ENCODE peak calls at places on chromosome 2, in four cellular contexts. A is dorsolateral prefrontal cortex, Q is mesenchymal stem cell, C is small intestine. P is an unnamed sample.

GRCh38 chr2:171598713-171599319 is 76.5 kb downstream of the CYBRD1 start:
- DNase-seq in A (peak; percentile 27), Q (peak; percentile 76), C (peak; percentile 76), P (no peak)

GRCh38 chr2:72124391-72124790 is 23.3 kb downstream of the CYP26B1 start:
- DNase-seq in A (no peak), Q (no peak), C (no peak), P (no peak)

GRCh38 chr2:95115418-95115817 is 6.2 kb downstream of the MRPS5 start:
- DNase-seq in A (peak; percentile 63), Q (peak; percentile 62), C (peak; percentile 81), P (peak; percentile 36)

GRCh38 chr2:230326453-230327417 is at the start of gene SP140L:
- DNase-seq in A (no peak), Q (peak; percentile 92), C (peak; percentile 92), P (peak; percentile 70)

GRCh38 chr2:171655584-171655983 is 31.7 kb upstream of the DYNC1I2 start:
- DNase-seq in A (no peak), Q (no peak), C (no peak), P (no peak)

GRCh38 chr2:237593596-237594310 is 3.2 kb upstream of the RAB17 start:
- DNase-seq in A (no peak), Q (no peak), C (no peak), P (no peak)

GRCh38 chr2:177553176-177553909 is 160.8 kb downstream of the AGPS start:
- DNase-seq in A (no peak), Q (peak; percentile 42), C (no peak), P (no peak)

GRCh38 chr2:26670171-26670570 is 22.4 kb upstream of the KCNK3 start:
- DNase-seq in A (no peak), Q (no peak), C (no peak), P (no peak)

GRCh38 chr2:159591221-159591620 is 25.1 kb downstream of the BAZ2B start:
- DNase-seq in A (no peak), Q (no peak), C (no peak), P (no peak)

GRCh38 chr2:159592446-159592845 is 23.9 kb downstream of the BAZ2B start:
- DNase-seq in A (no peak), Q (peak; percentile 17), C (no peak), P (no peak)

GRCh38 chr2:159600752-159601151 is 15.6 kb downstream of the BAZ2B start:
- DNase-seq in A (no peak), Q (peak; percentile 22), C (no peak), P (no peak)

DNA sequence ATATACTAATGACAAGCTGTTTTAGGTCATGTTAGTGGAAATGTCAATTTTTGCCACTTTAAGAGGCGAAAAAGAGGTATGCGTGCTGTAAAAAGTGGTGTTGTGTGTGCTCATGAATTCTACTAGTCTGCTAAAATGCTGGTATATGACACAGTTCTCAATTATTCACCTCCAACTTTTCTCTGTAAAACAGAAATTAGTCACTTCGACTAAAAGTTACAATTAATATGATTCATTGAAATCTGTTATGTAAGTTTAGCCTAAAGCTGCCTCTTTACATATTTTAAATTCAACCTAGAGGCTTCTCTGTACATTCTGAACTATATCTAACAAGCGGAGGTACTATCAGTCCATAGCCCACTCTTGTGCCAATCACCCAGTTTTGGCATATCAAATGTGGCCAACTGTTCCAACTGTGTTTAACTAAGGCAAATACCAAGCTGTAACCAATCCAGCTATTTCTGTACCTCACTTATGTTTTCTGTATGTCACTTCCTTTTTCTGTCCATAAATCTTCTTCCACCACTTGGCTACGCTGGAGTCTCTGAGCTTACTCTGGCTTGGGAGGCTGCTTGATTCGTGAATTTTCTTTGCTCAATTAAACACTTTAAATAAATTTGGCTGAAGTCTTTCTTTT is 20.8 kb downstream of the BAZ2B start:
- DNase-seq in A (no peak), Q (peak; percentile 53), C (no peak), P (no peak)
- H3K27ac ChIP-seq in A (no peak overlapping the region), Q (no peak overlapping the region), C (no peak overlapping the region), P (no peak overlapping the region)

GRCh38 chr2:179860255-179861026 is 971 bp downstream of the ZNF385B start:
- DNase-seq in A (peak; percentile 76), Q (peak; percentile 1), C (no peak), P (no peak)

GRCh38 chr2:179861027-179861776 is at the start of gene ZNF385B:
- DNase-seq in A (peak; percentile 64), Q (peak; percentile 3), C (no peak), P (no peak)

GRCh38 chr2:179862898-179863458 is 1.6 kb upstream of the ZNF385B start:
- DNase-seq in A (no peak), Q (no peak), C (no peak), P (no peak)

GRCh38 chr2:179859523-179859922 is 1.9 kb downstream of the ZNF385B start:
- DNase-seq in A (no peak), Q (no peak), C (no peak), P (no peak)

GRCh38 chr2:179861777-179862117 is 335 bp upstream of the ZNF385B start:
- DNase-seq in A (peak; percentile 54), Q (peak; percentile 23), C (no peak), P (no peak)
- H3K27ac ChIP-seq in A (peak overlapping the region; percentile 13), Q (no peak overlapping the region), C (no peak overlapping the region), P (no peak overlapping the region)

GRCh38 chr2:100291152-100291970 is 30.9 kb downstream of the LONRF2 start:
- DNase-seq in A (no peak), Q (peak; percentile 98), C (peak; percentile 92), P (peak; percentile 21)
- H3K27ac ChIP-seq in A (peak overlapping the region; percentile 39), Q (peak overlapping the region; percentile 97), C (peak overlapping the region; percentile 32), P (peak overlapping the region; percentile 21)

GRCh38 chr2:47265751-47266231 is 110.7 kb upstream of the STPG4 start:
- DNase-seq in A (no peak), Q (peak; percentile 33), C (no peak), P (no peak)
- H3K27ac ChIP-seq in A (no peak overlapping the region), Q (no peak overlapping the region), C (no peak overlapping the region), P (no peak overlapping the region)

GRCh38 chr2:54783349-54783748 is 59.9 kb downstream of the EML6 start:
- DNase-seq in A (no peak), Q (no peak), C (no peak), P (no peak)
- H3K27ac ChIP-seq in A (no peak overlapping the region), Q (no peak overlapping the region), C (no peak overlapping the region), P (no peak overlapping the region)

DNA sequence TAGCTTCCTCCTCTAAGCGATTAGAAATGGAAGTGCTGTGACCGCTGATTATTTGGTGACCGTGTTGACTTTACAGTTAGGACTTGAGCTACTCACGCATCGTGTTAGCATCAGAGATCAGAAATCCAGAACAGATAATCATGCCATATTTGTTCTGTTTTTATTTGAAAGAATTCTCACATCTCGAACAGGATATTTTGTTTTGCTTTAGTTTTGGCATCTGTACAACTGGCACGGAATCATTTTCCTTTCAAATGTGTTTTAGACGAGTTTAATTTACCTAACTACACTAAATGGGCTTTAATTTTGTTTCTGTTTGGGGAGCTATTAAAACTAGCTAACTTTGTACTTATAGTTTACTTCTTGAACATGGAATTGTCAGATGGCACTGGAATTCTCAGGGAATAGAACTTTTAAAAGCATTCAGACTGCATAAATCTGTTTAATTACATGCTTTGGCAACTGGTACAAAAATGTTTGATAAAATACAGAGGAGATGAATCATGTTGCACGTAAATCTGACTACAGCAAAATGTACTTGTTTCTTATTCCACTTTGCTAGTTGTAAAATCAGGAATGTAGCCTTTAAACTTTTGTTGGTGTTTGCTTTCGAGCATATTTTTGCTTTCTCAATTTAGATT is 1.4 kb downstream of the ITPRID2 start:
- DNase-seq in A (no peak), Q (peak; percentile 40), C (peak; percentile 29), P (no peak)
- H3K27ac ChIP-seq in A (peak overlapping the region; percentile 89), Q (peak overlapping the region; percentile 97), C (peak overlapping the region; percentile 95), P (no peak overlapping the region)

GRCh38 chr2:240909216-240909974 is 3.3 kb downstream of the CROCC2 start:
- DNase-seq in A (no peak), Q (no peak), C (peak; percentile 76), P (no peak)

GRCh38 chr2:240912878-240913809 is 7.0 kb downstream of the CROCC2 start:
- DNase-seq in A (no peak), Q (no peak), C (no peak), P (no peak)

GRCh38 chr2:240913810-240914644 is 7.9 kb downstream of the CROCC2 start:
- DNase-seq in A (peak; percentile 85), Q (peak; percentile 30), C (no peak), P (peak; percentile 30)

GRCh38 chr2:240914645-240915525 is 8.7 kb downstream of the CROCC2 start:
- DNase-seq in A (no peak), Q (no peak), C (no peak), P (no peak)

DNA sequence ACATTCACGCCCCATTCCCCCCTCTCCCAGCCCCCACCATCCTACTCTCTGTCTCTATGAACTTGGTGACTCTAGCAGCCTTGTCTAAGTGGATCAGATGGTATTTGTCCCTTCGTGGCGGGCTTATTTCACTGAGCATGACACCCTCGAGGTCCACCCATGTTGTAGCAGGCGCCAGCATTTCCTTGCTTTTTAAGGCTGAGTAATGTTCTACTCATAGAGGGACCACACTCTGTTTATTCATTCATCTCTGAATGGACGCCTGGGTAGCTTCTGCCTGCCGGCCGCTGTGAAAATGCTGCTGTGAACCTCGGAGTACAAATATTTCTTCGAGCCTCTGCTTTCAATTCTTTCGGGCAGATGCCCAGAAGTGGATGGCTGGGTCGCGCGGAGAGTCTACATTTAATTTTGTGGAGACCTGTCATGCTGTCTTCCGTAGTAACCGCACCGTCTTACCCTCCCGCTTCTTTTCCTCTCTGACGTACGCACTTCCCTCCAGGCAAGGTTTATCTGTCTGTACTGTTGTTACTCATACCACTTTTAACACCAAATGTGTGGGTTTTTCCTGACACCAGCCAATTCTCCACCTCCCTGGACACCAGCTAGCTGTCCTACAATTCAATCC is 5.6 kb downstream of the CROCC2 start:
- DNase-seq in A (no peak), Q (no peak), C (no peak), P (no peak)
- H3K27ac ChIP-seq in A (no peak overlapping the region), Q (no peak overlapping the region), C (no peak overlapping the region), P (no peak overlapping the region)

DNA sequence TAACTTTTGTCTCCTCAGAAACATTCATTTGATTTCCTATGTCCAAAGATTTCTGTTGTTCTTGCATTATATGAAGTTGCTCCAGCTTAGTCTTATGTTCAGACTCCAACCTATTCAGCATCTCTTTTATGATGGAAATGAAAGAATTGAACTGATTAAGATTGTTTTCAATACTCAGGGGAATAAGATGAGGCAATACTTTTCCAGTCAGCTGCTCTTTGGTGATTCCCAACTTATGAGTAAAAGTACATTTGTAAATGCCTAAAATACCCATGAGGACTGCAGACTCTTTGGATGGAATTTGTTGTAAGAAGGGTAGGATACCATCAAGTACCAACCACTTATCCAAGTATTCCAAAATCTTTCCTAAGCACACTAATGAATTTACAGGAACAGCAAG is 39.8 kb downstream of the TRAK2 start:
- DNase-seq in A (no peak), Q (no peak), C (no peak), P (no peak)
- H3K27ac ChIP-seq in A (no peak overlapping the region), Q (no peak overlapping the region), C (no peak overlapping the region), P (no peak overlapping the region)

P was measured in effector memory CD4-positive, alpha-beta T cell.